ENCODE peak calls at places on chromosomes 5 and 9, in six cellular contexts. T is COLO829, B is amniotic epithelial cell, K is pons, V is GM10248, D is memory B cell. W is an unnamed sample.

GRCh38 chr9:124517600-124517999 is 10.4 kb upstream of the NR5A1 start:
- DNase-seq in K (no peak), D (no peak), B (no peak), T (no peak), V (no peak), W (no peak)

GRCh38 chr5:50726475-50727148 is 60.2 kb downstream of the PARP8 start:
- DNase-seq in K (no peak), V (no peak), D (no peak), T (peak; percentile 26), B (no peak), W (no peak)

GRCh38 chr5:41510176-41510831 is at the start of gene PLCXD3:
- DNase-seq in B (no peak), T (no peak), V (no peak), D (no peak), K (no peak), W (peak; percentile 68)

GRCh38 chr9:25562101-25562500 is 116.1 kb downstream of the TUSC1 start:
- DNase-seq in V (no peak), K (no peak), D (no peak), T (no peak), B (no peak), W (no peak)

GRCh38 chr5:39919876-39920275 is 495.1 kb upstream of the DAB2 start:
- DNase-seq in B (no peak), K (no peak), V (no peak), D (no peak), T (no peak), W (no peak)

GRCh38 chr5:77568082-77568481 is 70.4 kb downstream of the OTP start:
- DNase-seq in D (no peak), K (no peak), B (no peak), V (no peak), T (no peak), W (no peak)

GRCh38 chr9:132239999-132240859 is 78.4 kb downstream of the NTNG2 start:
- DNase-seq in K (no peak), V (no peak), D (no peak), B (no peak), T (no peak), W (no peak)

GRCh38 chr5:90709323-90710148 is 150.9 kb downstream of the ADGRV1 start:
- DNase-seq in K (peak; percentile 36), B (peak; percentile 24), T (peak; percentile 35), D (no peak), V (peak; percentile 35), W (peak; percentile 29)

GRCh38 chr9:114445616-114446015 is 57.8 kb upstream of the AKNA start:
- DNase-seq in D (no peak), T (no peak), V (no peak), K (no peak), B (peak; percentile 57), W (no peak)

GRCh38 chr5:156934450-156935211 is 28.4 kb downstream of the TIMD4 start:
- DNase-seq in D (peak; percentile 16), K (peak; percentile 35), T (no peak), B (no peak), V (peak; percentile 35), W (no peak)

GRCh38 chr5:132775439-132776076 is 1.5 kb downstream of the SEPTIN8 start:
- DNase-seq in K (peak; percentile 61), B (no peak), T (no peak), V (no peak), D (no peak), W (no peak)

W was measured in NCI-H146.